ENCODE peak calls at places on chromosomes 1 and 21, in nine cellular contexts. U is Ammon's horn; J is hippocampal formation; R is stimulated activated CD4-positive, alpha-beta T cell treated with anti-CD3 and anti-CD28 coated beads, Interleukin-15, amount 100 ng/mL, for 1 hour; M is T-cell; T is foreskin fibroblast; A is progenitor cell of endocrine pancreas; D is Daoy; B is left cardiac atrium. K is an unnamed sample.

GRCh38 chr1:38330799-38331198 is 284.2 kb upstream of the POU3F1 start:
- DNase-seq in U (no peak), J (no peak), R (no peak), M (no peak), T (no peak), A (no peak), D (no peak), B (no peak), K (no peak)

GRCh38 chr1:226980122-226980551 is 40.0 kb downstream of the COQ8A start:
- DNase-seq in U (no peak), J (no peak), R (no peak), M (no peak), T (no peak), A (no peak), D (no peak), B (no peak), K (no peak)

GRCh38 chr1:147611587-147611986 is 58.7 kb downstream of the ACP6 start:
- DNase-seq in U (no peak), J (no peak), R (no peak), M (no peak), T (no peak), A (no peak), D (no peak), B (no peak), K (no peak)

GRCh38 chr1:71196685-71197084 is 115.8 kb upstream of the ZRANB2 start:
- DNase-seq in U (peak), J (no peak), R (no peak), M (no peak), T (peak), A (no peak), D (no peak), B (no peak), K (no peak)

GRCh38 chr1:10286244-10286643 is 75.9 kb downstream of the KIF1B start:
- DNase-seq in U (peak), J (no peak), R (no peak), M (no peak), T (no peak), A (no peak), D (no peak), B (no peak), K (no peak)

GRCh38 chr1:205536759-205537361 is 32.4 kb downstream of the CDK18 start:
- DNase-seq in U (peak), J (peak), R (no peak), M (no peak), T (no peak), A (no peak), D (no peak), B (no peak), K (no peak)

GRCh38 chr1:222557148-222557547 is 9.2 kb upstream of the HHIPL2 start:
- DNase-seq in U (no peak), J (no peak), R (no peak), M (no peak), T (no peak), A (no peak), D (peak), B (no peak), K (no peak)

GRCh38 chr1:6495041-6495441 is 3.6 kb upstream of the PLEKHG5 start:
- DNase-seq in U (peak), J (no peak), R (no peak), M (no peak), T (no peak), A (no peak), D (peak), B (no peak), K (no peak)

GRCh38 chr1:209414803-209415329 is 168.6 kb upstream of the CAMK1G start:
- DNase-seq in U (no peak), J (no peak), R (no peak), M (no peak), T (no peak), A (no peak), D (no peak), B (no peak), K (no peak)

GRCh38 chr1:9437931-9438330 is 101.3 kb upstream of the SLC25A33 start:
- DNase-seq in U (peak), J (peak), R (no peak), M (no peak), T (no peak), A (no peak), D (peak), B (peak), K (no peak)

GRCh38 chr1:70415882-70416281 is 4.8 kb downstream of the CTH start:
- DNase-seq in U (no peak), J (no peak), R (no peak), M (no peak), T (no peak), A (no peak), D (no peak), B (no peak), K (no peak)

GRCh38 chr1:216310776-216311175 is 112.5 kb downstream of the USH2A start:
- DNase-seq in U (peak), J (no peak), R (no peak), M (no peak), T (peak), A (no peak), D (peak), B (no peak), K (peak)

GRCh38 chr1:61079898-61080336 is 2.4 kb upstream of the NFIA start:
- DNase-seq in U (peak), J (peak), R (no peak), M (no peak), T (peak), A (no peak), D (peak), B (peak), K (peak)

GRCh38 chr1:86207323-86207722 is 50.8 kb upstream of the COL24A1 start:
- DNase-seq in U (peak), J (no peak), R (no peak), M (no peak), T (peak), A (no peak), D (peak), B (peak), K (no peak)

GRCh38 chr1:180261030-180261429 is 31.0 kb downstream of the LHX4 start:
- DNase-seq in U (no peak), J (no peak), R (no peak), M (no peak), T (no peak), A (no peak), D (no peak), B (no peak), K (no peak)

GRCh38 chr1:245611251-245611650 is 456.5 kb downstream of the KIF26B start:
- DNase-seq in U (no peak), J (no peak), R (no peak), M (no peak), T (no peak), A (no peak), D (no peak), B (no peak), K (no peak)

GRCh38 chr21:41220208-41220733 is 52.3 kb downstream of the BACE2 start:
- DNase-seq in U (no peak), J (no peak), R (no peak), M (no peak), T (no peak), A (no peak), D (no peak), B (no peak), K (no peak)

GRCh38 chr1:40478276-40478675 is 1.2 kb downstream of the ZFP69 start:
- DNase-seq in U (peak), J (no peak), R (no peak), M (no peak), T (peak), A (no peak), D (no peak), B (no peak), K (no peak)

GRCh38 chr1:53590104-53590503 is 130.9 kb downstream of the DMRTB1 start:
- DNase-seq in U (no peak), J (no peak), R (no peak), M (no peak), T (no peak), A (no peak), D (no peak), B (no peak), K (no peak)

GRCh38 chr1:7390604-7391000 is 380.5 kb upstream of the VAMP3 start:
- DNase-seq in U (no peak), J (no peak), R (no peak), M (no peak), T (no peak), A (no peak), D (no peak), B (no peak), K (no peak)

GRCh38 chr1:12067900-12068821 is 5.1 kb downstream of the TNFRSF8 start:
- DNase-seq in U (no peak), J (no peak), R (no peak), M (no peak), T (peak), A (no peak), D (peak), B (peak), K (no peak)

GRCh38 chr21:42111470-42111743 is 40.3 kb downstream of the UMODL1 start:
- DNase-seq in U (no peak), J (no peak), R (no peak), M (no peak), T (no peak), A (no peak), D (no peak), B (no peak), K (no peak)

GRCh38 chr1:201546093-201546492 is 7.2 kb downstream of the NAV1 start:
- DNase-seq in U (no peak), J (no peak), R (no peak), M (no peak), T (no peak), A (no peak), D (no peak), B (no peak), K (no peak)

GRCh38 chr1:12130466-12131130 is 36.2 kb upstream of the TNFRSF1B start:
- DNase-seq in U (no peak), J (no peak), R (no peak), M (no peak), T (no peak), A (no peak), D (no peak), B (no peak), K (no peak)

GRCh38 chr1:152110365-152110859 is 4.8 kb downstream of the TCHH start:
- DNase-seq in U (peak), J (no peak), R (no peak), M (no peak), T (peak), A (no peak), D (peak), B (peak), K (no peak)

GRCh38 chr1:6962956-6963915 is 178.0 kb downstream of the CAMTA1 start:
- DNase-seq in U (no peak), J (no peak), R (no peak), M (no peak), T (no peak), A (peak), D (peak), B (peak), K (peak)

GRCh38 chr21:42112223-42112622 is 41.1 kb downstream of the UMODL1 start:
- DNase-seq in U (no peak), J (no peak), R (no peak), M (no peak), T (no peak), A (no peak), D (no peak), B (no peak), K (no peak)

GRCh38 chr1:11752359-11753208 is 9.4 kb upstream of the C1orf167 start:
- DNase-seq in U (no peak), J (no peak), R (no peak), M (no peak), T (no peak), A (no peak), D (no peak), B (no peak), K (no peak)

GRCh38 chr1:39128959-39129358 is 75.5 kb upstream of the MACF1 start:
- DNase-seq in U (no peak), J (no peak), R (no peak), M (no peak), T (no peak), A (no peak), D (no peak), B (no peak), K (no peak)

GRCh38 chr21:37264808-37265207 is 2.3 kb downstream of the VPS26C start:
- DNase-seq in U (no peak), J (no peak), R (no peak), M (no peak), T (no peak), A (no peak), D (no peak), B (no peak), K (no peak)

K was measured in erythroblast.